ENCODE peak calls at places on chromosomes 2 and 18, in nine cellular contexts. A, G, Y, E, V, D, X, J and B are unnamed samples.
A peak's percentile ranks its signal among the peaks of the same experiment; 100 is the strongest.

GRCh38 chr18:3675994-3676393 is 226.0 kb downstream of the TGIF1 start:
- DNase-seq in A (no peak), G (no peak), Y (no peak), E (no peak), V (no peak), D (no peak), X (no peak), J (no peak), B (no peak)

GRCh38 chr2:204265701-204266310 is 279.5 kb upstream of the PARD3B start:
- DNase-seq in A (no peak), G (peak; percentile 4), Y (no peak), E (no peak), V (no peak), D (no peak), X (no peak), J (no peak), B (peak; percentile 97)

GRCh38 chr18:65751145-65752085 is 603 bp downstream of the CDH7 start:
- DNase-seq in A (no peak), G (no peak), Y (peak; percentile 65), E (peak; percentile 58), V (peak; percentile 59), D (no peak), X (no peak), J (no peak), B (no peak)

GRCh38 chr18:3845176-3845575 is 395.2 kb downstream of the TGIF1 start:
- DNase-seq in A (no peak), G (no peak), Y (no peak), E (no peak), V (no peak), D (no peak), X (no peak), J (no peak), B (peak; percentile 16)

GRCh38 chr18:45730832-45731545 is 7.0 kb downstream of the SLC14A1 start:
- DNase-seq in A (no peak), G (no peak), Y (no peak), E (no peak), V (no peak), D (no peak), X (no peak), J (no peak), B (no peak)

GRCh38 chr18:26746284-26747130 is 119.0 kb downstream of the AQP4 start:
- DNase-seq in A (no peak), G (no peak), Y (no peak), E (no peak), V (no peak), D (no peak), X (no peak), J (no peak), B (no peak)

GRCh38 chr2:119704670-119705120 is 25.7 kb downstream of the TMEM177 start:
- DNase-seq in A (no peak), G (no peak), Y (no peak), E (no peak), V (no peak), D (no peak), X (no peak), J (no peak), B (no peak)

GRCh38 chr2:36695746-36696415 is 626 bp upstream of the VIT start:
- DNase-seq in A (no peak), G (no peak), Y (peak; percentile 69), E (no peak), V (no peak), D (no peak), X (no peak), J (no peak), B (no peak)

GRCh38 chr2:8860239-8860638 is 22.8 kb upstream of the KIDINS220 start:
- DNase-seq in A (no peak), G (no peak), Y (no peak), E (no peak), V (no peak), D (no peak), X (no peak), J (no peak), B (no peak)

GRCh38 chr18:49819768-49820662 is 6.7 kb upstream of the ACAA2 start:
- DNase-seq in A (no peak), G (no peak), Y (no peak), E (no peak), V (no peak), D (no peak), X (no peak), J (peak; percentile 17), B (peak; percentile 76)

GRCh38 chr2:237330539-237330938 is 83.4 kb downstream of the COL6A3 start:
- DNase-seq in A (no peak), G (no peak), Y (peak; percentile 55), E (no peak), V (no peak), D (no peak), X (no peak), J (no peak), B (no peak)

GRCh38 chr18:7755753-7756475 is 188.8 kb downstream of the PTPRM start:
- DNase-seq in A (no peak), G (no peak), Y (no peak), E (no peak), V (no peak), D (no peak), X (no peak), J (no peak), B (no peak)

GRCh38 chr2:215059724-215060123 is 78.7 kb downstream of the ABCA12 start:
- DNase-seq in A (no peak), G (no peak), Y (no peak), E (no peak), V (no peak), D (peak; percentile 62), X (no peak), J (no peak), B (no peak)

GRCh38 chr2:10303634-10304378 is 1.1 kb downstream of the HPCAL1 start:
- DNase-seq in A (no peak), G (no peak), Y (no peak), E (no peak), V (peak; percentile 76), D (no peak), X (peak; percentile 57), J (peak; percentile 55), B (peak; percentile 56)

GRCh38 chr2:186135697-186136096 is 350.4 kb upstream of the ZC3H15 start:
- DNase-seq in A (no peak), G (no peak), Y (no peak), E (no peak), V (no peak), D (no peak), X (no peak), J (no peak), B (no peak)

GRCh38 chr2:27798948-27799645 is 27.6 kb downstream of the MRPL33 start:
- DNase-seq in A (no peak), G (no peak), Y (peak; percentile 99), E (peak; percentile 62), V (peak; percentile 21), D (no peak), X (no peak), J (no peak), B (no peak)

GRCh38 chr18:9771261-9771976 is 63.3 kb downstream of the RAB31 start:
- DNase-seq in A (peak; percentile 32), G (no peak), Y (peak; percentile 88), E (peak; percentile 86), V (peak; percentile 85), D (no peak), X (peak; percentile 80), J (peak; percentile 77), B (no peak)

GRCh38 chr2:239926587-239927234 is 98.4 kb downstream of the NDUFA10 start:
- DNase-seq in A (no peak), G (no peak), Y (no peak), E (no peak), V (no peak), D (no peak), X (peak; percentile 21), J (no peak), B (no peak)

GRCh38 chr18:49494660-49495059 is 7.6 kb upstream of the C18orf32 start:
- DNase-seq in A (no peak), G (no peak), Y (no peak), E (no peak), V (no peak), D (no peak), X (no peak), J (no peak), B (no peak)

GRCh38 chr2:218781691-218782528 is at the start of gene CYP27A1:
- DNase-seq in A (peak; percentile 24), G (no peak), Y (peak; percentile 55), E (peak; percentile 78), V (peak; percentile 71), D (no peak), X (peak; percentile 92), J (peak; percentile 8), B (peak; percentile 15)

GRCh38 chr18:79580481-79581171 is 99.0 kb upstream of the CTDP1 start:
- DNase-seq in A (no peak), G (no peak), Y (no peak), E (peak; percentile 12), V (no peak), D (no peak), X (peak; percentile 35), J (no peak), B (no peak)

GRCh38 chr2:232533944-232534710 is 5.4 kb upstream of the CHRNG start:
- DNase-seq in A (no peak), G (no peak), Y (no peak), E (no peak), V (no peak), D (no peak), X (no peak), J (no peak), B (no peak)

GRCh38 chr18:63439334-63439733 is 17.1 kb upstream of the VPS4B start:
- DNase-seq in A (no peak), G (no peak), Y (peak; percentile 84), E (peak; percentile 72), V (peak; percentile 71), D (peak; percentile 59), X (no peak), J (peak; percentile 33), B (no peak)

GRCh38 chr2:159075726-159076125 is 107.3 kb downstream of the TANC1 start:
- DNase-seq in A (no peak), G (no peak), Y (no peak), E (no peak), V (no peak), D (no peak), X (no peak), J (no peak), B (no peak)

GRCh38 chr2:105184420-105184819 is 57.1 kb upstream of the GPR45 start:
- DNase-seq in A (no peak), G (no peak), Y (no peak), E (no peak), V (no peak), D (no peak), X (no peak), J (no peak), B (no peak)

GRCh38 chr2:176561706-176562105 is 292.5 kb downstream of the MTX2 start:
- DNase-seq in A (no peak), G (no peak), Y (peak; percentile 71), E (no peak), V (no peak), D (no peak), X (no peak), J (no peak), B (no peak)

GRCh38 chr2:669323-669722 is 7.9 kb downstream of the TMEM18 start:
- DNase-seq in A (no peak), G (no peak), Y (no peak), E (no peak), V (no peak), D (no peak), X (no peak), J (no peak), B (no peak)

GRCh38 chr2:128360711-128361110 is 42.0 kb upstream of the HS6ST1 start:
- DNase-seq in A (no peak), G (no peak), Y (no peak), E (no peak), V (no peak), D (no peak), X (no peak), J (no peak), B (no peak)

GRCh38 chr2:100817388-100817985 is 2.5 kb upstream of the NPAS2 start:
- DNase-seq in A (no peak), G (no peak), Y (no peak), E (no peak), V (no peak), D (no peak), X (no peak), J (no peak), B (no peak)

GRCh38 chr2:38146917-38147307 is 71.0 kb upstream of the CYP1B1 start:
- DNase-seq in A (peak; percentile 29), G (no peak), Y (peak; percentile 98), E (peak; percentile 65), V (no peak), D (no peak), X (no peak), J (no peak), B (no peak)

GRCh38 chr2:45024600-45025291 is 15.5 kb upstream of the SIX2 start:
- DNase-seq in A (no peak), G (no peak), Y (peak; percentile 73), E (peak; percentile 50), V (no peak), D (no peak), X (no peak), J (no peak), B (no peak)